ENCODE peak calls at places on chromosomes 16 and 17, in eight cellular contexts. Y is AG04450, M is ovary, E is stomach, C is heart left ventricle, W is adrenal gland, O is GM12878, B is tibial artery. Z is an unnamed sample.

GRCh38 chr17:4940625-4941021 is 555 bp downstream of the RNF167 start:
- DNase-seq in Y (no peak), M (peak), E (no peak), C (no peak), W (no peak), O (no peak), B (no peak), Z (no peak)

GRCh38 chr17:31398381-31399275 is 7.2 kb downstream of the RAB11FIP4 start:
- DNase-seq in Y (no peak), M (no peak), E (no peak), C (no peak), W (no peak), O (no peak), B (peak), Z (no peak)

GRCh38 chr17:81523139-81524062 is 4.8 kb upstream of the FSCN2 start:
- DNase-seq in Y (no peak), M (peak), E (peak), C (peak), W (no peak), O (no peak), B (peak), Z (peak)

GRCh38 chr17:39952665-39953470 is 9.9 kb upstream of the GSDMA start:
- DNase-seq in Y (peak), M (peak), E (peak), C (peak), W (peak), O (peak), B (peak), Z (peak)

GRCh38 chr16:57623251-57624043 is 5.0 kb upstream of the ADGRG1 start:
- DNase-seq in Y (no peak), M (no peak), E (peak), C (no peak), W (peak), O (no peak), B (no peak), Z (peak)

GRCh38 chr16:8489580-8489979 is 100.7 kb downstream of the TMEM114 start:
- DNase-seq in Y (no peak), M (no peak), E (no peak), C (no peak), W (no peak), O (no peak), B (no peak), Z (no peak)

GRCh38 chr17:44269118-44269794 is 1.3 kb upstream of the SLC4A1 start:
- DNase-seq in Y (no peak), M (no peak), E (no peak), C (no peak), W (no peak), O (no peak), B (no peak), Z (no peak)

GRCh38 chr16:2979669-2980226 is 498 bp downstream of the PKMYT1 start:
- DNase-seq in Y (no peak), M (no peak), E (no peak), C (no peak), W (no peak), O (no peak), B (no peak), Z (no peak)

GRCh38 chr16:85350973-85351372 is 238.7 kb upstream of the CIBAR2 start:
- DNase-seq in Y (peak), M (peak), E (peak), C (peak), W (peak), O (no peak), B (peak), Z (peak)

GRCh38 chr17:35119370-35120185 is at the start of gene RAD51D:
- DNase-seq in Y (peak), M (peak), E (peak), C (peak), W (peak), O (peak), B (peak), Z (peak)

GRCh38 chr16:4505356-4506153 is 29.4 kb downstream of the HMOX2 start:
- DNase-seq in Y (no peak), M (no peak), E (peak), C (no peak), W (no peak), O (peak), B (no peak), Z (no peak)

GRCh38 chr17:28722413-28723158 is 2.8 kb downstream of the RPL23A start:
- DNase-seq in Y (no peak), M (no peak), E (no peak), C (no peak), W (no peak), O (no peak), B (no peak), Z (no peak)

GRCh38 chr16:4409081-4409932 is 7.1 kb downstream of the CORO7 start:
- DNase-seq in Y (no peak), M (no peak), E (no peak), C (no peak), W (peak), O (no peak), B (peak), Z (no peak)

GRCh38 chr16:4298761-4299522 is 16.9 kb upstream of the GLIS2 start:
- DNase-seq in Y (peak), M (peak), E (peak), C (peak), W (peak), O (no peak), B (peak), Z (peak)

GRCh38 chr17:56424543-56425044 is 168.9 kb upstream of the NOG start:
- DNase-seq in Y (no peak), M (no peak), E (no peak), C (no peak), W (no peak), O (no peak), B (no peak), Z (no peak)

GRCh38 chr17:41404024-41404651 is 6.7 kb upstream of the KRT31 start:
- DNase-seq in Y (peak), M (no peak), E (no peak), C (peak), W (peak), O (no peak), B (no peak), Z (peak)

GRCh38 chr16:72961863-72962262 is 86.1 kb downstream of the ZFHX3 start:
- DNase-seq in Y (no peak), M (no peak), E (no peak), C (no peak), W (no peak), O (no peak), B (peak), Z (no peak)

GRCh38 chr17:17147821-17148220 is 58.3 kb downstream of the PLD6 start:
- DNase-seq in Y (no peak), M (no peak), E (no peak), C (no peak), W (no peak), O (no peak), B (no peak), Z (peak)

GRCh38 chr17:14784997-14785696 is 480.0 kb downstream of the PMP22 start:
- DNase-seq in Y (no peak), M (no peak), E (no peak), C (no peak), W (no peak), O (no peak), B (no peak), Z (no peak)
- TF ChIP-seq CTCF in Y (no peak), M (no peak), E (no peak), C (no peak), W (no peak), O (no peak), B (no peak), Z (no peak)

GRCh38 chr17:45396496-45397205 is 36.0 kb downstream of the ARHGAP27 start:
- DNase-seq in Y (no peak), M (no peak), E (no peak), C (no peak), W (no peak), O (no peak), B (no peak), Z (no peak)

GRCh38 chr17:45393477-45393876 is 39.2 kb downstream of the ARHGAP27 start:
- DNase-seq in Y (no peak), M (no peak), E (no peak), C (no peak), W (no peak), O (no peak), B (no peak), Z (no peak)

GRCh38 chr17:45395569-45396415 is 36.9 kb downstream of the ARHGAP27 start:
- DNase-seq in Y (no peak), M (no peak), E (no peak), C (no peak), W (no peak), O (no peak), B (no peak), Z (no peak)

GRCh38 chr17:45394001-45394912 is 38.4 kb downstream of the ARHGAP27 start:
- DNase-seq in Y (no peak), M (no peak), E (no peak), C (no peak), W (no peak), O (no peak), B (no peak), Z (no peak)

DNA sequence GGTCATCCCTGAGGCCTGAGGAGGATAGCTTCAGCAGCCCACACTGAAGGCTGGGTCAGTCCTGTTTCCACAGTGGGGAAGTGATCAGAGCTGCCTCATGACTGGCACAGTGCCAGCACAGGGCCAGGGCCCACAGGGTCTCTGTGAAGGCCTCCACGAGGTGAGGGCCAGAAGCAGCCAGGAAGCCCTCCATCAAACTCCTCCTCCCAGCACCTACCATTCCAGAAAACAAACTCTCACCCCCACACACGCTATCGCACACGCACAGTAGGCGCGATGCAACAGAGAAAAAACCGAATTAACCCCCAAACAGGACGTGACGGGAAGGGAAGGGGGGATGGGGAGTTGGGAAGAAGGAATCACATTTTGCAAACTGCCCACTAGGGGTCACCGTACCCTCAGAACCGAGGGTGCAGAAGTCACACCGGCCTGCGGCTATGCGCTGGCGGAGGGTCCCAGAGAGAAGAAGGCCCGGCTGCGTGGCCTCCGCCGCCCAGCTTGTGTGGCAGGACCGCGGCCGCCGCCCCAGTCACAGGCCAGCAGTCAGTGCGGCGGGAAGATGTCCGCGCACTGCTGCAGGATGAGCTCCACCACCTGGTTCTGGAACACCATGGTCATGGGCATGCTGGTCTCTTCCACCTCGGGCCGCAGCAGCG is 37.6 kb downstream of the ARHGAP27 start:
- DNase-seq in Y (peak), M (peak), E (peak), C (peak), W (peak), O (no peak), B (no peak), Z (peak)
- H3K4me3 ChIP-seq in Y (peak), M (peak), E (peak), C (peak), W (no peak), O (no peak), B (peak), Z (peak)

DNA sequence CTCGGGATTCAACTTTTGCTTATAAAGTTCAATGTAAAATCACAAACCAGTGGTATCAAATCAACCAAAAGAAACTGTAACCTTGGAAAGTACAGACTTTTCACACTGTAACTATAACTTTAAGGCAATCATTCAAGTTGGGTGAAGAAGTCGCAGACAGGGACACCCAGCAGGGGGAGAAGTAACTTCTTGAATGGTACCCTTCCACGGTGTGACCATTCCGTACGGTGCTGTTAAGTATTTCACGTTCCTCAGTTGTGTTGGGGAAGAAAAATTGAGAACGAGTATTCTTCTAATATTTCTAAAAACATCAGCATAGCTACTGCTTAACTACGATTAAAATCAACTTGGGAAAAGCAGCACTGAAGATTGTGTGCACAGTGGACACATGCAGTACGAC is 55.8 kb downstream of the MYH10 start:
- DNase-seq in Y (no peak), M (peak), E (no peak), C (peak), W (no peak), O (no peak), B (no peak), Z (peak)
- TF ChIP-seq CTCF in Y (peak), M (peak), E (no peak), C (peak), W (no peak), O (no peak), B (peak), Z (peak)

GRCh38 chr17:48100160-48100559 is 1.1 kb downstream of the CBX1 start:
- DNase-seq in Y (peak), M (no peak), E (no peak), C (no peak), W (no peak), O (no peak), B (no peak), Z (peak)
- H3K4me3 ChIP-seq in Y (peak), M (peak), E (peak), C (peak), W (peak), O (peak), B (peak), Z (peak)

DNA sequence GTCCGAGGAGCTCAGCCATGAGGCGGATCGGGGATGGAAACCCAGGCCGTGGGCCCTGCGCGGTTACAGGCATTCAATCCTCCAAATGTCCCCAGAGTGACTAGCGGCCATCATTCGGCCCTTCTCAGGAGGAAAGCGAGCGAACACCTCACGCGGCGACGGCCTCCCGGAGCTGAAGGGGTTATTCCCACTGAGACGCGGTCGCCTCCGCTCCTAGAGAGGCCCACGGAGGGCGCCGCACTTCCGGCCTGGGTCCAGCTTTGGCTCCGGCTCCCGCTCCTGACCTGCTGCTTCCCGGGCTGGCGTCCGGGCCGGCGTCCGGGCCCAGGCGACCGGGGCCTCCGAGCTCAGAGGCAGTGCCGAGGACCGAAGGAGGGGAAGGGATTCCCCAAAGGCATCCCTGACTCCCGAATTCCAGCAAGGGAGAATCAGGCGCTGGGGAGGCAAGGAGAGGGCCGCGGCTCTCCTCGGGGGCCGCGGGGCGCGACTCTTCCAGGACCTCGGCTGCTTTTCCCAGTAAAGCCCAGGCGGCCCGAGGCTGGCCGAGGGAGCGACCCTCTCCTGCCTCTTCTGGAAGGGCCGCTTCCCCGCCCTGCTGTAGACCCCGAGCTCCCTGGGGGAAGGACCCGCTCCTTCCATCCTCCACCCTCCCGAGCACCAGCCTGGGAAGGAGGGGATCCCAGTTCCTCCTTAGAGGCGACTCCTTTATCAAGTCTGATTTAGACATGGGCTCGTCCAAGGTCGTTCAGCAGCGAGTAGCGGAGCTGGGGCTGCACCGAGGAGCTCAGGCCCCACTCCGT is 18.6 kb upstream of the ZNF629 start:
- DNase-seq in Y (no peak), M (peak), E (peak), C (peak), W (peak), O (no peak), B (peak), Z (peak)
- TF ChIP-seq CTCF in Y (peak), M (peak), E (no peak), C (peak), W (no peak), O (no peak), B (no peak), Z (no peak)

GRCh38 chr17:38871992-38872605 is 2.2 kb downstream of the LASP1 start:
- DNase-seq in Y (no peak), M (no peak), E (no peak), C (no peak), W (no peak), O (no peak), B (no peak), Z (no peak)

GRCh38 chr17:38874505-38875419 is 4.9 kb downstream of the LASP1 start:
- DNase-seq in Y (no peak), M (no peak), E (no peak), C (no peak), W (no peak), O (no peak), B (peak), Z (no peak)

GRCh38 chr17:38875477-38876080 is 5.7 kb downstream of the LASP1 start:
- DNase-seq in Y (no peak), M (no peak), E (no peak), C (no peak), W (no peak), O (no peak), B (no peak), Z (no peak)

GRCh38 chr17:38872671-38873385 is 3.0 kb downstream of the LASP1 start:
- DNase-seq in Y (no peak), M (no peak), E (peak), C (no peak), W (no peak), O (no peak), B (no peak), Z (no peak)

GRCh38 chr17:38873646-38874380 is 4.0 kb downstream of the LASP1 start:
- DNase-seq in Y (no peak), M (no peak), E (peak), C (no peak), W (no peak), O (no peak), B (no peak), Z (no peak)
- H3K4me3 ChIP-seq in Y (peak), M (no peak), E (peak), C (no peak), W (no peak), O (peak), B (peak), Z (no peak)

GRCh38 chr17:33889766-33890165 is 365.3 kb upstream of the CCL2 start:
- DNase-seq in Y (no peak), M (no peak), E (no peak), C (no peak), W (no peak), O (no peak), B (no peak), Z (no peak)
- TF ChIP-seq CTCF in Y (no peak), M (no peak), E (no peak), C (no peak), W (no peak), O (no peak), B (no peak), Z (no peak)

GRCh38 chr16:70684146-70685060 is 1.4 kb downstream of the MTSS2 start:
- DNase-seq in Y (no peak), M (no peak), E (no peak), C (peak), W (no peak), O (no peak), B (no peak), Z (no peak)
- H3K4me3 ChIP-seq in Y (peak), M (peak), E (peak), C (peak), W (peak), O (no peak), B (peak), Z (peak)

GRCh38 chr17:29954405-29954804 is 13.0 kb downstream of the EFCAB5 start:
- DNase-seq in Y (no peak), M (no peak), E (no peak), C (no peak), W (no peak), O (no peak), B (no peak), Z (no peak)
- TF ChIP-seq CTCF in Y (no peak), M (no peak), E (no peak), C (no peak), W (no peak), O (no peak), B (no peak), Z (peak)

DNA sequence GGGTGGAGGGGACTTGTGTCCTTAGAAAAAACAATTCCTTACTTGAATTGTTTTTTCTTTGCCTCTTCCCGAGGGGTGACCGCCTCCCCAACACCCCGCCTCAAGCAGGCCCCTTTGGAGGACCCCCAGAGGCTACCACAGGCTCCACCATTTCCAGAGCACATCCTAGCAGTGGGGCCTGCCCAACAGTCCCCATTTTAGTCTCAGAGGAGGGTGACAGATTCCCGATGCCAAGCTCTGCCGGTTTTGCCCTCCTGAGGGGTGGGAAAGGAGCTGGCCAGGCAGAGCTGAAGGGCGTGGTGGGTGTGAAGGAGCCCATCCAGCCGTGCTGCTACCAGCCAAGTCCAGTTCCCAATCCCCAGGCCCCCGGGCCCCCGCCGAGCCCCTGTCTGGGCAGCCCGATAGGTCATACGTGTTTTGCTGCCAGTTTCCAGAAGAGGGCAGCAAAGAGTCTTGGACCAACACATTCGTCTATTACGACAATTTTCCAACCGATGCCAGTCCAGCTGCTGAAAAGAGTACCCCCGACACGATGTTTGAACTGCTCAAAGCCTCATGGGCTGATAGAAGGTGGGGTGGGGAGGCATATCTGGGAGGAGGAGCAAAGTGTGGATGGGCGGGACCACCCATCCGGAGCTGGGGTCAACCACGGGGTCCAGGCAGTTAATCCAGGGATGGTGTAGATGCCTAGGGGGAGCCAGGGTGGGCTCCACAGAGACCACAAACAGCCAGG is 18.8 kb upstream of the GAA start:
- DNase-seq in Y (peak), M (peak), E (peak), C (peak), W (peak), O (no peak), B (peak), Z (peak)
- H3K4me3 ChIP-seq in Y (no peak), M (no peak), E (peak), C (no peak), W (peak), O (no peak), B (no peak), Z (no peak)